ENCODE peak calls at places on chromosomes 2 and 18, in seven cellular contexts. Q is HT1080; A is activated T-cell treated with anti-CD3 and anti-CD28 coated beads, Interleukin-2, amount 50 U/mL, for 1 hour; E is M059J; X is COLO829; I is EL; S is left lobe of liver. V is an unnamed sample.

GRCh38 chr2:219521066-219521880 is 7.0 kb downstream of the ASIC4 start:
- DNase-seq in X (peak; percentile 94), S (no peak), A (no peak), Q (peak; percentile 63), E (peak; percentile 52), I (peak; percentile 69), V (no peak)

GRCh38 chr2:188577231-188577630 is 285.6 kb downstream of the GULP1 start:
- DNase-seq in S (no peak), Q (no peak), X (no peak), A (no peak), I (no peak), E (no peak), V (no peak)

GRCh38 chr2:50895058-50895457 is 136.9 kb downstream of the NRXN1 start:
- DNase-seq in S (no peak), X (no peak), E (peak; percentile 1), A (no peak), Q (no peak), I (no peak), V (no peak)

GRCh38 chr2:66201242-66201641 is 233.7 kb upstream of the MEIS1 start:
- DNase-seq in Q (no peak), A (no peak), E (no peak), X (no peak), I (no peak), S (no peak), V (no peak)

GRCh38 chr2:26988165-26988879 is 17.9 kb downstream of the MAPRE3 start:
- DNase-seq in Q (peak; percentile 77), A (no peak), S (no peak), X (no peak), E (peak; percentile 73), I (peak; percentile 67), V (no peak)

GRCh38 chr2:234827096-234827860 is 124.5 kb upstream of the SH3BP4 start:
- DNase-seq in E (no peak), X (no peak), Q (no peak), I (no peak), S (no peak), A (no peak), V (no peak)

GRCh38 chr2:99430614-99431258 is 59.1 kb downstream of the REV1 start:
- DNase-seq in X (no peak), S (no peak), I (peak; percentile 13), E (peak; percentile 86), A (no peak), Q (no peak), V (no peak)

GRCh38 chr2:118153433-118153832 is 65.2 kb downstream of the INSIG2 start:
- DNase-seq in I (no peak), Q (no peak), S (no peak), A (no peak), E (no peak), X (no peak), V (no peak)

GRCh38 chr2:10831387-10831985 is 18.9 kb upstream of the PDIA6 start:
- DNase-seq in E (no peak), S (no peak), I (no peak), A (no peak), X (no peak), Q (peak; percentile 38), V (no peak)

GRCh38 chr2:63000801-63001200 is 49.8 kb upstream of the OTX1 start:
- DNase-seq in S (no peak), X (no peak), Q (no peak), I (peak; percentile 17), A (no peak), E (no peak), V (no peak)

GRCh38 chr18:75044791-75045190 is 164.1 kb downstream of the PTGR3 start:
- DNase-seq in X (no peak), S (no peak), E (no peak), I (no peak), A (no peak), Q (no peak), V (no peak)

GRCh38 chr2:38274286-38275276 is 102.5 kb downstream of the ATL2 start:
- DNase-seq in Q (peak; percentile 55), E (peak; percentile 78), X (peak; percentile 84), S (no peak), I (peak; percentile 74), A (no peak), V (no peak)

GRCh38 chr2:216698895-216699294 is 3.5 kb upstream of the IGFBP5 start:
- DNase-seq in I (peak; percentile 63), X (peak; percentile 82), S (no peak), A (no peak), Q (peak; percentile 66), E (peak; percentile 71), V (no peak)

GRCh38 chr18:44859751-44860458 is 179.2 kb downstream of the SETBP1 start:
- DNase-seq in X (no peak), I (no peak), A (no peak), Q (no peak), S (no peak), E (no peak), V (no peak)

GRCh38 chr18:79936641-79937040 is 14.8 kb downstream of the SLC66A2 start:
- DNase-seq in I (no peak), Q (no peak), S (peak; percentile 90), A (no peak), E (no peak), X (no peak), V (no peak)

GRCh38 chr2:43340945-43341356 is 114.5 kb upstream of the ZFP36L2 start:
- DNase-seq in Q (peak; percentile 72), A (no peak), S (no peak), E (peak; percentile 62), X (peak; percentile 77), I (peak; percentile 72), V (no peak)

GRCh38 chr2:181457741-181458425 is 697 bp downstream of the ITGA4 start:
- DNase-seq in S (peak; percentile 46), I (peak; percentile 65), X (no peak), E (peak; percentile 62), A (peak; percentile 66), Q (no peak), V (peak; percentile 66)

GRCh38 chr18:34158881-34159690 is 65.6 kb downstream of the NOL4 start:
- DNase-seq in E (peak; percentile 6), X (no peak), A (no peak), S (peak; percentile 37), I (no peak), Q (no peak), V (no peak)

V was measured in stimulated activated naive CD4-positive, alpha-beta T cell treated with Interleukin-2 at 50 U/mL for 16 hours.